ENCODE peak calls at places on chromosomes 2 and 18, in ten cellular contexts. D is neural progenitor cell, N is Peyer's patch, W is ovary, X is IMR-90, S is cardiac muscle cell, M is suprapubic skin, G is thoracic aorta, Q is A549, U is upper lobe of left lung. Z is an unnamed sample.

GRCh38 chr2:171522804-171523338 is 597 bp downstream of the CYBRD1 start:
- DNase-seq in D (peak; percentile 70), N (no peak), W (peak; percentile 47), X (no peak), S (peak; percentile 38), M (peak; percentile 67), G (no peak), Q (no peak), U (peak; percentile 89), Z (peak; percentile 36)

GRCh38 chr2:189608799-189609422 is 28.3 kb upstream of the SLC40A1 start:
- DNase-seq in D (no peak), N (no peak), W (no peak), X (peak; percentile 63), S (no peak), M (no peak), G (no peak), Q (no peak), U (no peak), Z (no peak)

GRCh38 chr2:196959750-196960392 is 33.4 kb upstream of the PGAP1 start:
- DNase-seq in D (no peak), N (no peak), W (no peak), X (no peak), S (no peak), M (no peak), G (no peak), Q (no peak), U (no peak), Z (no peak)

GRCh38 chr2:182951948-182952663 is 85.7 kb upstream of the FRZB start:
- DNase-seq in D (no peak), N (no peak), W (no peak), X (no peak), S (no peak), M (no peak), G (no peak), Q (no peak), U (no peak), Z (no peak)

GRCh38 chr2:68653538-68653982 is 10.2 kb downstream of the PROKR1 start:
- DNase-seq in D (no peak), N (no peak), W (no peak), X (peak; percentile 85), S (no peak), M (no peak), G (no peak), Q (no peak), U (no peak), Z (no peak)

GRCh38 chr2:150520887-150521664 is 33.6 kb upstream of the RND3 start:
- DNase-seq in D (no peak), N (no peak), W (no peak), X (peak; percentile 83), S (peak; percentile 41), M (no peak), G (no peak), Q (no peak), U (no peak), Z (no peak)

GRCh38 chr2:170425291-170425751 is 247.4 kb downstream of the MYO3B start:
- DNase-seq in D (no peak), N (no peak), W (no peak), X (peak; percentile 36), S (no peak), M (no peak), G (no peak), Q (no peak), U (no peak), Z (no peak)

GRCh38 chr2:11054783-11055751 is 100.2 kb upstream of the SLC66A3 start:
- DNase-seq in D (no peak), N (no peak), W (no peak), X (no peak), S (no peak), M (no peak), G (no peak), Q (no peak), U (peak; percentile 38), Z (no peak)

GRCh38 chr2:119015849-119016248 is 73.9 kb downstream of the MARCO start:
- DNase-seq in D (no peak), N (no peak), W (no peak), X (no peak), S (no peak), M (no peak), G (no peak), Q (no peak), U (no peak), Z (no peak)

GRCh38 chr2:9799729-9800632 is 43.3 kb upstream of the TAF1B start:
- DNase-seq in D (peak; percentile 90), N (peak; percentile 77), W (peak; percentile 72), X (peak; percentile 69), S (peak; percentile 88), M (peak; percentile 94), G (peak; percentile 38), Q (peak; percentile 85), U (peak; percentile 91), Z (peak; percentile 91)

GRCh38 chr2:5695641-5696350 is 3.6 kb downstream of the SOX11 start:
- DNase-seq in D (peak; percentile 65), N (no peak), W (no peak), X (peak; percentile 55), S (peak; percentile 76), M (no peak), G (no peak), Q (no peak), U (peak; percentile 77), Z (no peak)

GRCh38 chr2:45748239-45748638 is 96.8 kb downstream of the PRKCE start:
- DNase-seq in D (no peak), N (no peak), W (no peak), X (peak; percentile 63), S (no peak), M (peak; percentile 74), G (no peak), Q (no peak), U (no peak), Z (no peak)

GRCh38 chr18:12721495-12722275 is 18.8 kb downstream of the PSMG2 start:
- DNase-seq in D (no peak), N (no peak), W (no peak), X (no peak), S (no peak), M (no peak), G (no peak), Q (no peak), U (no peak), Z (no peak)

GRCh38 chr2:171225302-171225980 is 64.7 kb upstream of the TLK1 start:
- DNase-seq in D (no peak), N (no peak), W (no peak), X (peak; percentile 95), S (no peak), M (no peak), G (no peak), Q (peak; percentile 79), U (no peak), Z (no peak)

GRCh38 chr18:13455960-13456471 is 237.5 kb downstream of the LDLRAD4 start:
- DNase-seq in D (no peak), N (no peak), W (no peak), X (no peak), S (no peak), M (peak; percentile 45), G (no peak), Q (no peak), U (no peak), Z (no peak)

GRCh38 chr2:127195140-127196074 is 24.7 kb downstream of the CYP27C1 start:
- DNase-seq in D (no peak), N (no peak), W (no peak), X (no peak), S (no peak), M (no peak), G (no peak), Q (no peak), U (peak; percentile 40), Z (no peak)

GRCh38 chr2:68726608-68727367 is 7.8 kb upstream of the ARHGAP25 start:
- DNase-seq in D (no peak), N (peak; percentile 91), W (no peak), X (no peak), S (no peak), M (no peak), G (no peak), Q (no peak), U (no peak), Z (no peak)

GRCh38 chr2:223095207-223095606 is 43.2 kb downstream of the KCNE4 start:
- DNase-seq in D (no peak), N (no peak), W (no peak), X (no peak), S (no peak), M (no peak), G (no peak), Q (no peak), U (no peak), Z (no peak)
- H3K4me1 ChIP-seq in D (no peaks in the 10 kb centered on the region), N (no peaks in the 10 kb centered on the region), W (peaks cover 10% of the 10 kb centered on the region), X (peaks cover 6% of the 10 kb centered on the region), S (no peaks in the 10 kb centered on the region), M (peaks cover 34% of the 10 kb centered on the region), G (peaks cover 3% of the 10 kb centered on the region), Q (no peaks in the 10 kb centered on the region), U (peaks cover under 1% of the 10 kb centered on the region), Z (peaks cover 22% of the 10 kb centered on the region)

GRCh38 chr2:42361728-42362298 is 796 bp upstream of the COX7A2L start:
- DNase-seq in D (no peak), N (no peak), W (no peak), X (no peak), S (no peak), M (no peak), G (no peak), Q (no peak), U (no peak), Z (no peak)
- TF ChIP-seq CTCF in D (no peak), N (no peak), W (no peak), X (no peak), S (no peak), M (no peak), G (no peak), Q (no peak), U (no peak), Z (no peak)

DNA sequence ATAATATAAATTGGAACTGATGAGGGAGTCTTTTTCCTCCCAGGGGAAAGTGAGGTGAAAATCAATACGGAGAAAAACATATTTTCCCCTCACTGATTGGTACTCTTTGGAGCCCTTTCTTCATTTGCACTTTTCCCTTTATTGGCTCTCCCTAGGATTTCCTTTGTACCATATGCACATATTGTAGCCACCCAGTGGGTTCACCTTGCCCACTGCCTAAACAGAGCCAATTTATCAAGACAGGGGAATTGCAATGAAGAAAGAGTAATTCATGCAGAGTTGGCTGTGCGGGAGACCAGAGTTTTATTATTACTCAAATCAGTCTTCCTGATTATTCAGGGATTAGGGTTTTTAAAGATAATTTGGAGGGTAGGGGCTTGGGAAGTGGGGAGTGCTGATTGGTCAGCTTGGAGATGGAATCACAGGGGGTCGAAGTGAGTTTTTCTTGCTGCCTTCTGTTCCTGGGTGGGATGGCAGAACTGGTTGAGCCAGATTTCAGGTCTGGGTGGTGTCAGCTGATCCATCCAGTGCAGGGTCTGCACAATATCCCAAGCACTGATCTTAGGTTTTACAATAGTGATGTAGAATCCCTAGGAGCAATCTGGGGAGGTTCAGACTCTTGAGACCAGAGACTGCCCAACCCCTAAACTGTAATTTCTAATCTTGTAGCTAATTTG is 15.1 kb upstream of the KCNE4 start:
- DNase-seq in D (no peak), N (no peak), W (no peak), X (no peak), S (no peak), M (no peak), G (no peak), Q (no peak), U (no peak), Z (no peak)
- H3K4me3 ChIP-seq in D (no peak overlapping the region), N (no peak overlapping the region), W (no peak overlapping the region), X (no peak overlapping the region), S (no peak overlapping the region), M (no peak overlapping the region), G (no peak overlapping the region), Q (no peak overlapping the region), U (no peak overlapping the region), Z (no peak overlapping the region)

GRCh38 chr2:37802899-37803379 is 122.1 kb upstream of the RMDN2 start:
- DNase-seq in D (no peak), N (no peak), W (no peak), X (peak; percentile 99), S (no peak), M (no peak), G (no peak), Q (peak; percentile 90), U (no peak), Z (no peak)
- H3K4me1 ChIP-seq in D (no peaks in the 10 kb centered on the region), N (no peaks in the 10 kb centered on the region), W (no peaks in the 10 kb centered on the region), X (peaks cover 29% of the 10 kb centered on the region), S (peaks cover 5% of the 10 kb centered on the region), M (no peaks in the 10 kb centered on the region), G (peaks cover 10% of the 10 kb centered on the region), Q (peaks cover 42% of the 10 kb centered on the region), U (peaks cover 6% of the 10 kb centered on the region), Z (no peaks in the 10 kb centered on the region)